ENCODE peak calls at places on chromosomes 16 and 17, in six cellular contexts. D is heart left ventricle; Z is NCI-H524; J is activated CD4-positive, CD25-positive, alpha-beta regulatory T cell treated with anti-CD3 and anti-CD28 coated beads, Interleukin-2, amount 50 U/mL, for 16 hours; W is activated gamma-delta T cell; I is ureter. C is an unnamed sample.

GRCh38 chr16:57648125-57648524 is 19.7 kb downstream of the ADGRG1 start:
- DNase-seq in W (no peak), D (no peak), I (no peak), J (no peak), Z (no peak), C (no peak)

GRCh38 chr17:74852237-74853047 is 7.2 kb downstream of the GRIN2C start:
- DNase-seq in I (no peak), Z (peak), J (peak), D (no peak), W (no peak), C (no peak)

GRCh38 chr17:4738136-4739121 is 1.2 kb upstream of the ZMYND15 start:
- DNase-seq in J (no peak), D (no peak), W (no peak), Z (no peak), I (no peak), C (no peak)

GRCh38 chr16:87543436-87544191 is 50.8 kb upstream of the ZCCHC14 start:
- DNase-seq in W (no peak), J (no peak), D (peak), I (no peak), Z (no peak), C (no peak)

GRCh38 chr17:77345260-77345910 is 204.6 kb downstream of the SEC14L1 start:
- DNase-seq in D (no peak), J (no peak), Z (no peak), I (peak), W (no peak), C (no peak)

GRCh38 chr16:13049688-13050087 is 148.3 kb downstream of the SHISA9 start:
- DNase-seq in I (no peak), J (no peak), W (no peak), Z (no peak), D (no peak), C (no peak)

GRCh38 chr17:2952174-2952845 is 111.1 kb downstream of the OR1D5 start:
- DNase-seq in J (no peak), Z (no peak), D (no peak), W (no peak), I (peak), C (no peak)

GRCh38 chr17:28549274-28550132 is 2.9 kb downstream of the UNC119 start:
- DNase-seq in J (no peak), I (no peak), D (no peak), Z (peak), W (no peak), C (peak)

GRCh38 chr17:1509255-1509943 is 7.0 kb downstream of the INPP5K start:
- DNase-seq in J (no peak), I (no peak), D (no peak), W (no peak), Z (no peak), C (no peak)